ENCODE peak calls at places on chromosome 3, in six cellular contexts. V is ascending aorta, Z is T-helper 1 cell, A is BE2C, L is astrocyte of the spinal cord, T is DMS53. C is an unnamed sample.

GRCh38 chr3:9933561-9934234 is at the start of gene CRELD1:
- DNase-seq in Z (peak; percentile 92), L (peak; percentile 92), V (peak; percentile 93), A (peak; percentile 91), T (peak; percentile 92), C (peak; percentile 99)

GRCh38 chr3:47444103-47444502 is 31.6 kb downstream of the SCAP start:
- DNase-seq in V (no peak), T (no peak), A (no peak), Z (no peak), L (no peak), C (no peak)

GRCh38 chr3:194201953-194202666 is 66.2 kb downstream of the HES1 start:
- DNase-seq in V (no peak), L (no peak), A (no peak), Z (no peak), T (no peak), C (no peak)

GRCh38 chr3:56885461-56885860 is 83.7 kb upstream of the ARHGEF3 start:
- DNase-seq in A (no peak), V (no peak), T (no peak), Z (no peak), L (no peak), C (peak; percentile 15)

GRCh38 chr3:101813817-101814440 is 34.9 kb downstream of the NXPE3 start:
- DNase-seq in L (peak; percentile 61), Z (no peak), T (peak; percentile 48), V (no peak), A (no peak), C (peak; percentile 16)

GRCh38 chr3:156409694-156410093 is 145.2 kb downstream of the SSR3 start:
- DNase-seq in V (no peak), Z (no peak), T (no peak), L (peak; percentile 16), A (no peak), C (no peak)

GRCh38 chr3:43629254-43629653 is 7.4 kb upstream of the ANO10 start:
- DNase-seq in Z (no peak), T (peak; percentile 11), A (no peak), V (no peak), L (no peak), C (no peak)

GRCh38 chr3:99747915-99748314 is 69.7 kb upstream of the CMSS1 start:
- DNase-seq in V (no peak), L (peak; percentile 67), Z (no peak), T (peak; percentile 68), A (no peak), C (no peak)

GRCh38 chr3:100087203-100087602 is 27.1 kb downstream of the FILIP1L start:
- DNase-seq in T (peak; percentile 24), L (peak; percentile 85), A (no peak), Z (no peak), V (no peak), C (no peak)

GRCh38 chr3:133384331-133385027 is 15.4 kb upstream of the BFSP2 start:
- DNase-seq in A (peak; percentile 95), V (no peak), L (peak; percentile 71), Z (no peak), T (peak; percentile 83), C (peak; percentile 84)

GRCh38 chr3:126005951-126006350 is 37.0 kb downstream of the ROPN1B start:
- DNase-seq in A (no peak), T (no peak), L (peak; percentile 22), V (no peak), Z (no peak), C (no peak)

GRCh38 chr3:128572644-128573105 is 77.9 kb downstream of the RPN1 start:
- DNase-seq in L (no peak), V (no peak), Z (no peak), A (peak; percentile 53), T (peak; percentile 57), C (peak; percentile 32)

GRCh38 chr3:195133462-195133861 is 137.5 kb downstream of the XXYLT1 start:
- DNase-seq in L (peak; percentile 86), A (peak; percentile 84), V (no peak), T (no peak), Z (peak; percentile 20), C (no peak)

GRCh38 chr3:57757642-57758297 is 1.7 kb downstream of the SLMAP start:
- DNase-seq in T (peak; percentile 12), A (no peak), Z (no peak), V (no peak), L (peak; percentile 35), C (no peak)

GRCh38 chr3:177071496-177072156 is 125.7 kb downstream of the TBL1XR1 start:
- DNase-seq in Z (no peak), L (no peak), T (no peak), A (peak; percentile 36), V (no peak), C (no peak)

GRCh38 chr3:67006460-67006859 is 8.4 kb downstream of the KBTBD8 start:
- DNase-seq in A (no peak), T (no peak), Z (no peak), V (no peak), L (peak; percentile 30), C (no peak)

GRCh38 chr3:11530153-11530721 is 113.5 kb downstream of the VGLL4 start:
- DNase-seq in T (no peak), V (no peak), Z (no peak), L (peak; percentile 99), A (no peak), C (peak; percentile 27)

GRCh38 chr3:44969170-44969569 is 6.8 kb downstream of the ZDHHC3 start:
- DNase-seq in A (peak; percentile 10), T (no peak), L (no peak), Z (no peak), V (no peak), C (no peak)

GRCh38 chr3:62562596-62562995 is 189.2 kb upstream of the FEZF2 start:
- DNase-seq in V (peak; percentile 19), A (no peak), Z (no peak), T (no peak), L (no peak), C (no peak)

GRCh38 chr3:69738291-69738690 is 973 bp upstream of the MITF start:
- DNase-seq in A (no peak), T (no peak), L (peak; percentile 18), V (no peak), Z (no peak), C (no peak)

GRCh38 chr3:11238057-11238456 is 34.1 kb upstream of the ATG7 start:
- DNase-seq in T (no peak), A (no peak), V (no peak), L (peak; percentile 90), Z (no peak), C (no peak)

GRCh38 chr3:71087109-71088018 is 496.2 kb downstream of the FOXP1 start:
- DNase-seq in V (no peak), T (peak; percentile 16), A (no peak), Z (peak; percentile 13), L (peak; percentile 51), C (no peak)